ENCODE peak calls at places on chromosomes 4 and X, in six cellular contexts. One of them, this sample, is unnamed.

GRCh38 chr4:16439003-16439402 is 212.7 kb upstream of the TAPT1 start:
- DNase-seq in HCT116: no peak
- DNase-seq in astrocyte: peak
- DNase-seq in cardiac muscle cell: no peak
- DNase-seq in psoas muscle: no peak
- DNase-seq in aorta: no peak
- DNase-seq in this sample: no peak

GRCh38 chrX:120365320-120365719 is 3.4 kb downstream of the ATP1B4 start:
- DNase-seq in psoas muscle: peak
- DNase-seq in astrocyte: no peak
- DNase-seq in aorta: peak
- DNase-seq in HCT116: no peak
- DNase-seq in cardiac muscle cell: peak
- DNase-seq in this sample: no peak

GRCh38 chr4:24971192-24971591 is 58.4 kb upstream of the CCDC149 start:
- DNase-seq in aorta: no peak
- DNase-seq in cardiac muscle cell: no peak
- DNase-seq in HCT116: no peak
- DNase-seq in psoas muscle: no peak
- DNase-seq in astrocyte: no peak
- DNase-seq in this sample: peak

GRCh38 chr4:156374069-156374468 is 420.4 kb upstream of the CTSO start:
- DNase-seq in psoas muscle: no peak
- DNase-seq in cardiac muscle cell: no peak
- DNase-seq in aorta: no peak
- DNase-seq in astrocyte: no peak
- DNase-seq in HCT116: no peak
- DNase-seq in this sample: no peak

GRCh38 chr4:891747-892146 is 40.4 kb downstream of the GAK start:
- DNase-seq in psoas muscle: no peak
- DNase-seq in aorta: no peak
- DNase-seq in astrocyte: no peak
- DNase-seq in HCT116: no peak
- DNase-seq in cardiac muscle cell: peak
- DNase-seq in this sample: no peak

GRCh38 chr4:102541708-102542107 is 40.5 kb downstream of the NFKB1 start:
- DNase-seq in aorta: no peak
- DNase-seq in astrocyte: no peak
- DNase-seq in psoas muscle: no peak
- DNase-seq in cardiac muscle cell: no peak
- DNase-seq in HCT116: no peak
- DNase-seq in this sample: no peak

GRCh38 chrX:37871626-37872302 is 24.4 kb upstream of the DYNLT3 start:
- DNase-seq in HCT116: peak
- DNase-seq in aorta: peak
- DNase-seq in cardiac muscle cell: peak
- DNase-seq in psoas muscle: peak
- DNase-seq in astrocyte: peak
- DNase-seq in this sample: peak

GRCh38 chrX:120749141-120749846 is 119.4 kb upstream of the C1GALT1C1 start:
- DNase-seq in astrocyte: peak
- DNase-seq in HCT116: no peak
- DNase-seq in aorta: no peak
- DNase-seq in cardiac muscle cell: no peak
- DNase-seq in psoas muscle: no peak
- DNase-seq in this sample: no peak

GRCh38 chr4:117610706-117611308 is 423.5 kb upstream of the NDST3 start:
- DNase-seq in HCT116: no peak
- DNase-seq in cardiac muscle cell: no peak
- DNase-seq in astrocyte: no peak
- DNase-seq in psoas muscle: no peak
- DNase-seq in aorta: no peak
- DNase-seq in this sample: no peak

GRCh38 chr4:7139167-7139979 is 53.0 kb upstream of the SORCS2 start:
- DNase-seq in HCT116: no peak
- DNase-seq in aorta: no peak
- DNase-seq in astrocyte: no peak
- DNase-seq in psoas muscle: no peak
- DNase-seq in cardiac muscle cell: no peak
- DNase-seq in this sample: no peak

GRCh38 chr4:80266267-80266901 is at the start of gene FGF5:
- DNase-seq in cardiac muscle cell: peak
- DNase-seq in astrocyte: peak
- DNase-seq in psoas muscle: peak
- DNase-seq in HCT116: no peak
- DNase-seq in aorta: peak
- DNase-seq in this sample: peak

GRCh38 chr4:53638919-53639318 is 47.6 kb upstream of the LNX1 start:
- DNase-seq in psoas muscle: no peak
- DNase-seq in astrocyte: no peak
- DNase-seq in HCT116: no peak
- DNase-seq in cardiac muscle cell: no peak
- DNase-seq in aorta: no peak
- DNase-seq in this sample: no peak

GRCh38 chr4:185143596-185143969 is 517 bp downstream of the SLC25A4 start:
- DNase-seq in aorta: peak
- DNase-seq in cardiac muscle cell: peak
- DNase-seq in HCT116: no peak
- DNase-seq in psoas muscle: peak
- DNase-seq in astrocyte: peak
- DNase-seq in this sample: no peak

GRCh38 chr4:8340721-8341680 is 71.4 kb downstream of the HTRA3 start:
- DNase-seq in aorta: peak
- DNase-seq in cardiac muscle cell: peak
- DNase-seq in psoas muscle: peak
- DNase-seq in astrocyte: no peak
- DNase-seq in HCT116: no peak
- DNase-seq in this sample: no peak

GRCh38 chr4:77360451-77360850 is 203.4 kb downstream of the CCNG2 start:
- DNase-seq in aorta: no peak
- DNase-seq in psoas muscle: no peak
- DNase-seq in cardiac muscle cell: no peak
- DNase-seq in astrocyte: no peak
- DNase-seq in HCT116: no peak
- DNase-seq in this sample: no peak

GRCh38 chr4:166198516-166198915 is 325.5 kb downstream of the TLL1 start:
- DNase-seq in cardiac muscle cell: no peak
- DNase-seq in psoas muscle: no peak
- DNase-seq in aorta: no peak
- DNase-seq in astrocyte: no peak
- DNase-seq in HCT116: no peak
- DNase-seq in this sample: no peak

GRCh38 chrX:150574824-150575409 is 6.5 kb downstream of the MTM1 start:
- DNase-seq in HCT116: no peak
- DNase-seq in psoas muscle: no peak
- DNase-seq in astrocyte: no peak
- DNase-seq in cardiac muscle cell: no peak
- DNase-seq in aorta: no peak
- DNase-seq in this sample: no peak

GRCh38 chr4:148850257-148850995 is 408.2 kb upstream of the NR3C2 start:
- DNase-seq in HCT116: no peak
- DNase-seq in aorta: no peak
- DNase-seq in psoas muscle: no peak
- DNase-seq in cardiac muscle cell: no peak
- DNase-seq in astrocyte: no peak
- DNase-seq in this sample: no peak

GRCh38 chr4:153545822-153546221 is 79.7 kb downstream of the TMEM131L start:
- DNase-seq in astrocyte: no peak
- DNase-seq in cardiac muscle cell: no peak
- DNase-seq in HCT116: no peak
- DNase-seq in psoas muscle: no peak
- DNase-seq in aorta: no peak
- DNase-seq in this sample: no peak

GRCh38 chrX:39821011-39821708 is 276.6 kb downstream of the BCOR start:
- DNase-seq in HCT116: no peak
- DNase-seq in cardiac muscle cell: peak
- DNase-seq in astrocyte: peak
- DNase-seq in psoas muscle: no peak
- DNase-seq in aorta: peak
- DNase-seq in this sample: no peak

GRCh38 chrX:2504706-2505332 is 4.0 kb upstream of the DHRSX start:
- DNase-seq in astrocyte: no peak
- DNase-seq in cardiac muscle cell: no peak
- DNase-seq in psoas muscle: no peak
- DNase-seq in HCT116: no peak
- DNase-seq in aorta: no peak
- DNase-seq in this sample: no peak

GRCh38 chr4:1226167-1226514 is 22.8 kb downstream of the CTBP1 start:
- DNase-seq in psoas muscle: peak
- DNase-seq in aorta: no peak
- DNase-seq in astrocyte: no peak
- DNase-seq in cardiac muscle cell: no peak
- DNase-seq in HCT116: no peak
- DNase-seq in this sample: no peak

GRCh38 chrX:118548831-118549230 is 53.2 kb downstream of the DOCK11 start:
- DNase-seq in HCT116: no peak
- DNase-seq in astrocyte: no peak
- DNase-seq in cardiac muscle cell: no peak
- DNase-seq in psoas muscle: no peak
- DNase-seq in aorta: no peak
- DNase-seq in this sample: no peak

GRCh38 chr4:182277402-182277801 is 34.2 kb downstream of the TENM3 start:
- DNase-seq in astrocyte: peak
- DNase-seq in aorta: no peak
- DNase-seq in psoas muscle: no peak
- DNase-seq in cardiac muscle cell: no peak
- DNase-seq in HCT116: no peak
- DNase-seq in this sample: no peak

GRCh38 chr4:6472387-6473263 is at the start of gene PPP2R2C:
- DNase-seq in HCT116: no peak
- DNase-seq in cardiac muscle cell: no peak
- DNase-seq in psoas muscle: no peak
- DNase-seq in astrocyte: no peak
- DNase-seq in aorta: no peak
- DNase-seq in this sample: no peak

GRCh38 chr4:145340071-145340695 is 141.5 kb upstream of the SMAD1 start:
- DNase-seq in HCT116: no peak
- DNase-seq in astrocyte: no peak
- DNase-seq in psoas muscle: no peak
- DNase-seq in aorta: no peak
- DNase-seq in cardiac muscle cell: no peak
- DNase-seq in this sample: no peak

GRCh38 chr4:80713409-80713808 is 317.1 kb upstream of the BMP3 start:
- DNase-seq in astrocyte: no peak
- DNase-seq in HCT116: no peak
- DNase-seq in aorta: no peak
- DNase-seq in psoas muscle: no peak
- DNase-seq in cardiac muscle cell: no peak
- DNase-seq in this sample: no peak

GRCh38 chrX:53265771-53266170 is 15.6 kb downstream of the IQSEC2 start:
- DNase-seq in HCT116: no peak
- DNase-seq in psoas muscle: no peak
- DNase-seq in cardiac muscle cell: peak
- DNase-seq in astrocyte: peak
- DNase-seq in aorta: no peak
- DNase-seq in this sample: no peak
- H3K27ac ChIP-seq in HCT116: no peak
- H3K27ac ChIP-seq in psoas muscle: no peak
- H3K27ac ChIP-seq in cardiac muscle cell: no peak
- H3K27ac ChIP-seq in astrocyte: no peak
- H3K27ac ChIP-seq in aorta: no peak
- H3K27ac ChIP-seq in this sample: peak

GRCh38 chrX:136896121-136896914 is 15.8 kb upstream of the RBMX start:
- DNase-seq in psoas muscle: no peak
- DNase-seq in astrocyte: peak
- DNase-seq in HCT116: no peak
- DNase-seq in aorta: no peak
- DNase-seq in cardiac muscle cell: peak
- DNase-seq in this sample: no peak
- H3K27ac ChIP-seq in psoas muscle: no peak
- H3K27ac ChIP-seq in astrocyte: no peak
- H3K27ac ChIP-seq in HCT116: no peak
- H3K27ac ChIP-seq in aorta: no peak
- H3K27ac ChIP-seq in cardiac muscle cell: no peak
- H3K27ac ChIP-seq in this sample: no peak

DNA sequence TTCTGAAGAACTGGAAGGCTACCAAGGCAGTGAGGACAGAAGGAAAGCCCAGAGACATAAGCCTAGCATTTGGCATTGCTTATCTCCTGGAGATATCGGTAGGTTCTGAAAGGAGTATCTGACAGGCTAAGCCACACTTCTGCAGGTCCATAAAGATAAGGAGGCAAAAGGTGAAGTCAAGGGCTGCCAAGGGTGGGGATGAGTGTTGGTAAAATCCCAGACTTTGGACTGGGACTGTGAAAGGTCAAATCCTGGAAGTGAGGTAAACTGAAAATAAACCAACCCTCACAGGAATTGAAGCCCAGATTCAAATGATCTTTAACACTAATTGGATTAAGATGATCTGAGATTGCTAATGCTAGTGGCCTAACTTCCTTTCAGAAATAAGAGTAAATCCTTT is 27.4 kb downstream of the GK start:
- DNase-seq in aorta: no peak
- DNase-seq in cardiac muscle cell: no peak
- DNase-seq in astrocyte: no peak
- DNase-seq in psoas muscle: no peak
- DNase-seq in HCT116: no peak
- DNase-seq in this sample: no peak
- H3K27ac ChIP-seq in aorta: no peak
- H3K27ac ChIP-seq in cardiac muscle cell: peak
- H3K27ac ChIP-seq in astrocyte: no peak
- H3K27ac ChIP-seq in psoas muscle: no peak
- H3K27ac ChIP-seq in HCT116: no peak
- H3K27ac ChIP-seq in this sample: no peak

GRCh38 chrX:46755656-46756055 is 3.3 kb downstream of the SLC9A7 start:
- DNase-seq in psoas muscle: no peak
- DNase-seq in HCT116: no peak
- DNase-seq in aorta: no peak
- DNase-seq in cardiac muscle cell: peak
- DNase-seq in astrocyte: no peak
- DNase-seq in this sample: no peak

GRCh38 chrX:46758956-46759644 is at the start of gene SLC9A7:
- DNase-seq in HCT116: peak
- DNase-seq in psoas muscle: peak
- DNase-seq in aorta: peak
- DNase-seq in astrocyte: no peak
- DNase-seq in cardiac muscle cell: peak
- DNase-seq in this sample: no peak

GRCh38 chrX:46757052-46757451 is 1.9 kb downstream of the SLC9A7 start:
- DNase-seq in aorta: no peak
- DNase-seq in psoas muscle: no peak
- DNase-seq in HCT116: no peak
- DNase-seq in cardiac muscle cell: no peak
- DNase-seq in astrocyte: no peak
- DNase-seq in this sample: no peak

GRCh38 chrX:46758163-46758955 is 559 bp downstream of the SLC9A7 start:
- DNase-seq in cardiac muscle cell: peak
- DNase-seq in psoas muscle: no peak
- DNase-seq in aorta: no peak
- DNase-seq in HCT116: no peak
- DNase-seq in astrocyte: no peak
- DNase-seq in this sample: no peak

DNA sequence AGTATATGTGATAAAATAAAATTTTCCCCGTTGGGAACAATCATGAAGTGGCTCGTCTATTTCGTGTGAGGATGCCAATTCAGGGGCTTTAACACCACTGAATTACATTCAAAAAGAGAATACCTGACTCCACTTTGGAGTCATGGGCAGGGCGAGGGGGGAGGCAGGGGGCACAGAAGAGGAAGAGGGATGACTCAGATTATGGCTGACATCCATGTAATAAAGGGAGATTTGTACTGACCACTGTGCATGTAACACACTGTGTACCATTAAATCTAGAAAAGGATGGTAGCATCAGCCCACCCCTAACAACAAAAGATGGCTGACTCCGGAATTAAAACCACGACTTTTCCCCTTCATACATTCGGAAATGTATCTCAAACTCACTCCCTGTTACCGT is 1.3 kb downstream of the SLC9A7 start:
- DNase-seq in cardiac muscle cell: peak
- DNase-seq in psoas muscle: no peak
- DNase-seq in aorta: no peak
- DNase-seq in HCT116: no peak
- DNase-seq in astrocyte: no peak
- DNase-seq in this sample: no peak
- H3K27ac ChIP-seq in cardiac muscle cell: no peak
- H3K27ac ChIP-seq in psoas muscle: no peak
- H3K27ac ChIP-seq in aorta: no peak
- H3K27ac ChIP-seq in HCT116: no peak
- H3K27ac ChIP-seq in astrocyte: no peak
- H3K27ac ChIP-seq in this sample: peak